ENCODE peak calls at places on chromosomes 7 and 10, in four cellular contexts. One of them, this sample, is unnamed.

GRCh38 chr7:111650456-111650999 is 88.2 kb upstream of the IMMP2L start:
- DNase-seq in hepatocyte: peak
- DNase-seq in NCI-H1092: no peak
- DNase-seq in neural progenitor cell: no peak
- DNase-seq in this sample: no peak

GRCh38 chr7:129781128-129781855 is 169.8 kb downstream of the NRF1 start:
- DNase-seq in NCI-H1092: peak
- DNase-seq in hepatocyte: no peak
- DNase-seq in neural progenitor cell: no peak
- DNase-seq in this sample: no peak

GRCh38 chr7:7219216-7219615 is 36.9 kb downstream of the C1GALT1 start:
- DNase-seq in neural progenitor cell: no peak
- DNase-seq in hepatocyte: no peak
- DNase-seq in NCI-H1092: no peak
- DNase-seq in this sample: no peak

GRCh38 chr10:77036993-77037734 is 600.4 kb downstream of the KCNMA1 start:
- DNase-seq in neural progenitor cell: peak
- DNase-seq in NCI-H1092: no peak
- DNase-seq in hepatocyte: peak
- DNase-seq in this sample: peak

GRCh38 chr10:59808896-59809643 is 55.8 kb upstream of the MRLN start:
- DNase-seq in NCI-H1092: peak
- DNase-seq in neural progenitor cell: peak
- DNase-seq in hepatocyte: peak
- DNase-seq in this sample: peak

GRCh38 chr10:59894114-59894513 is 12.2 kb downstream of the CCDC6 start:
- DNase-seq in NCI-H1092: no peak
- DNase-seq in hepatocyte: no peak
- DNase-seq in neural progenitor cell: no peak
- DNase-seq in this sample: no peak

GRCh38 chr7:135801877-135802276 is 53.3 kb upstream of the FAM180A start:
- DNase-seq in neural progenitor cell: no peak
- DNase-seq in hepatocyte: no peak
- DNase-seq in NCI-H1092: peak
- DNase-seq in this sample: no peak

GRCh38 chr7:42097756-42098155 is 139.3 kb downstream of the GLI3 start:
- DNase-seq in NCI-H1092: no peak
- DNase-seq in hepatocyte: peak
- DNase-seq in neural progenitor cell: no peak
- DNase-seq in this sample: no peak

GRCh38 chr10:93711891-93712290 is 9.5 kb upstream of the FRA10AC1 start:
- DNase-seq in NCI-H1092: no peak
- DNase-seq in neural progenitor cell: no peak
- DNase-seq in hepatocyte: no peak
- DNase-seq in this sample: no peak